ENCODE peak calls at places on chromosomes 16 and 17, in four cellular contexts. A is fibroblast of lung, N is NCI-H526 treated with DMSO at 0.1 percent for 48 hours, D is endothelial cell of umbilical vein. V is an unnamed sample.

GRCh38 chr16:77531741-77532140 is 96.9 kb upstream of the ADAMTS18 start:
- DNase-seq in D (peak), A (peak), N (no peak), V (no peak)

GRCh38 chr17:71484546-71484945 is 636.3 kb upstream of the SOX9 start:
- DNase-seq in D (no peak), N (no peak), A (peak), V (no peak)

GRCh38 chr16:49658491-49658890 is 197.4 kb downstream of the ZNF423 start:
- DNase-seq in A (no peak), N (no peak), D (no peak), V (no peak)

GRCh38 chr16:10806698-10807097 is 11.9 kb downstream of the TVP23A start:
- DNase-seq in D (no peak), A (no peak), N (no peak), V (no peak)

GRCh38 chr16:29126057-29126494 is 141.2 kb downstream of the LAT start:
- DNase-seq in A (no peak), N (no peak), D (no peak), V (no peak)

GRCh38 chr16:31461921-31462804 is 2.9 kb downstream of the ARMC5 start:
- DNase-seq in A (no peak), D (no peak), N (no peak), V (no peak)

GRCh38 chr17:76682306-76682705 is 28.5 kb downstream of the MXRA7 start:
- DNase-seq in N (no peak), A (peak), D (no peak), V (no peak)

GRCh38 chr17:49748791-49749190 is 15.1 kb downstream of the FAM117A start:
- DNase-seq in A (no peak), D (no peak), N (no peak), V (no peak)

GRCh38 chr16:26569793-26570192 is 496.9 kb upstream of the C16orf82 start:
- DNase-seq in A (no peak), D (no peak), N (peak), V (peak)

GRCh38 chr17:75571197-75571884 is 16.3 kb upstream of the MYO15B start:
- DNase-seq in D (peak), N (no peak), A (peak), V (no peak)

GRCh38 chr16:24890746-24891145 is 45.0 kb downstream of the SLC5A11 start:
- DNase-seq in N (no peak), D (no peak), A (no peak), V (no peak)

GRCh38 chr17:54015734-54016133 is 193.0 kb downstream of the KIF2B start:
- DNase-seq in D (no peak), N (no peak), A (no peak), V (no peak)

V was measured in HTR-8/SVneo.